ENCODE peak calls at places on chromosomes 2 and 18, in four cellular contexts. K is Peyer's patch, V is tibial artery, B is heart left ventricle. R is an unnamed sample.

GRCh38 chr2:206392118-206392517 is 51.2 kb upstream of the ADAM23 start:
- DNase-seq in K (peak), V (no peak), B (no peak), R (peak)

GRCh38 chr2:42457011-42457410 is 36.8 kb downstream of the KCNG3 start:
- DNase-seq in K (no peak), V (no peak), B (no peak), R (no peak)

GRCh38 chr18:13159579-13159978 is 59.0 kb upstream of the LDLRAD4 start:
- DNase-seq in K (no peak), V (no peak), B (no peak), R (peak)

GRCh38 chr2:20449501-20450200 is 2.8 kb downstream of the RHOB start:
- DNase-seq in K (peak), V (peak), B (no peak), R (no peak)

GRCh38 chr18:46071894-46072867 is at the start of gene PSTPIP2:
- DNase-seq in K (peak), V (peak), B (peak), R (peak)

GRCh38 chr18:46253498-46253897 is 149.3 kb downstream of the HAUS1 start:
- DNase-seq in K (no peak), V (no peak), B (no peak), R (no peak)

GRCh38 chr18:36419913-36420531 is 122.5 kb downstream of the FHOD3 start:
- DNase-seq in K (no peak), V (no peak), B (no peak), R (no peak)

GRCh38 chr2:96427917-96428316 is 77.2 kb downstream of the NEURL3 start:
- DNase-seq in K (no peak), V (no peak), B (no peak), R (no peak)

GRCh38 chr2:219296142-219296541 is 13.1 kb downstream of the PTPRN start:
- DNase-seq in K (no peak), V (no peak), B (no peak), R (no peak)

GRCh38 chr18:68542818-68543217 is 172.1 kb downstream of the TMX3 start:
- DNase-seq in K (no peak), V (no peak), B (no peak), R (no peak)

GRCh38 chr2:203623104-203623503 is 83.3 kb upstream of the CD28 start:
- DNase-seq in K (no peak), V (no peak), B (no peak), R (no peak)

GRCh38 chr2:9095690-9096089 is 92.2 kb upstream of the MBOAT2 start:
- DNase-seq in K (peak), V (peak), B (peak), R (no peak)
- TF ChIP-seq CTCF in K (no peak), V (no peak), B (peak), R (no peak)

GRCh38 chr2:11117776-11118175 is 37.5 kb upstream of the SLC66A3 start:
- DNase-seq in K (no peak), V (no peak), B (no peak), R (no peak)

GRCh38 chr2:11112870-11113428 is 42.3 kb upstream of the SLC66A3 start:
- DNase-seq in K (peak), V (no peak), B (no peak), R (no peak)

GRCh38 chr2:11109002-11109401 is 46.3 kb upstream of the SLC66A3 start:
- DNase-seq in K (no peak), V (no peak), B (no peak), R (no peak)

DNA sequence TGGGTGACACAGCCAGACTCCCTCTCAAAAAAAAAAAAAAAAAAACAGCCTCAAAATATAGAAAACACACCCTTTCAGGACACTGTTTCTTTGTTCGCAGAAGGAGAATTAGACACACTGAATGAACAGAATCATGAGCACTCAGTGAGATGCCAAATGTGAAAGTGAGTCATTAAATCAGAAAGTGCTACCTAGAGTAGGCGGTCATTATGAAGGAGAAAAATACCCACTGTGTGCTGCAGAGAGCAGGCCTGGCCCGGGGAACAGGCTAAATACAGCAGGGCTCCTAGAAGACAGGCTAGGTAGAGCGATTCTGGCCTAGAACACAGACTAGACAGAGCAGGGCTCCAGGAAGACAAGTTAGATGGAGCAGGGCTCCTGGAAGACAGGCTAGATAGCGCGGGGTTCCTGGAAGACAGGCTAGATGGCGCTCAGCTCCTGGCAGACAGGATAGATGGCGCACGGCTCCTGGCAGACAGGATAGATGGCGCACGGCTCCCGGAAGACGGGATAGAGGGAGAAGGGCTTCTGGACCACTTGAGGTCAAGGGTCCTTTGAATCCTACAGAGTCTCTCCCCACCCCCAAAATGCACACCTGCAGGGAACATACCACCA is 43.3 kb upstream of the SLC66A3 start:
- DNase-seq in K (peak), V (peak), B (no peak), R (no peak)
- TF ChIP-seq CTCF in K (no peak), V (no peak), B (no peak), R (no peak)

GRCh38 chr18:33440384-33441043 is at the start of gene CCDC178:
- DNase-seq in K (no peak), V (no peak), B (peak), R (peak)

GRCh38 chr18:33444699-33445098 is 4.2 kb upstream of the CCDC178 start:
- DNase-seq in K (no peak), V (no peak), B (no peak), R (no peak)

DNA sequence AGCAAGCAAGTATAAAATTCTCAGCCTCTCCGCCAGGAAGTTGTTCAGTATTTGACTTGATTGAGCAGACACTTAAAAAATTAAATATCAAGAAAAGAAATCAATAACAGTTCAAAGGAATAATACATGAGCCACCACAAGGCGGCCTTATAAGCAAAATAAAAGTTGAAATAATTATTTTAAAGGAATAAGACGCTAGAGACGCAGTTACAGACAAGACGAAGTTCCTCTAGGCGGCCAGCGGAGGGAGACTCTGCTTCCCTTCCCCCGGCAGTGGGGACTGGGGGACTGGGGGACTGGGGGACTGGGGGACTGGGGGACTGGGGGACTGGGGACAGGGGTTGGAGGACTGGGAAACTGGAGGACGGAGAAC is 524 bp downstream of the CCDC178 start:
- DNase-seq in K (no peak), V (no peak), B (peak), R (peak)
- TF ChIP-seq CTCF in K (no peak), V (peak), B (peak), R (peak)

GRCh38 chr2:165144315-165144714 is 59.5 kb downstream of the SCN3A start:
- DNase-seq in K (no peak), V (no peak), B (no peak), R (no peak)

GRCh38 chr2:165147201-165148045 is 56.4 kb downstream of the SCN3A start:
- DNase-seq in K (no peak), V (no peak), B (no peak), R (no peak)

GRCh38 chr2:165141601-165142000 is 62.2 kb downstream of the SCN3A start:
- DNase-seq in K (no peak), V (no peak), B (no peak), R (no peak)
- TF ChIP-seq CTCF in K (no peak), V (no peak), B (no peak), R (no peak)

GRCh38 chr2:43539436-43539835 is 56.4 kb downstream of the THADA start:
- DNase-seq in K (no peak), V (no peak), B (no peak), R (no peak)

GRCh38 chr2:43538034-43538670 is 57.7 kb downstream of the THADA start:
- DNase-seq in K (no peak), V (no peak), B (no peak), R (no peak)

GRCh38 chr2:43541165-43541564 is 54.7 kb downstream of the THADA start:
- DNase-seq in K (no peak), V (no peak), B (no peak), R (no peak)

GRCh38 chr2:43539991-43540860 is 55.6 kb downstream of the THADA start:
- DNase-seq in K (peak), V (peak), B (peak), R (no peak)

GRCh38 chr2:43542285-43542933 is 53.4 kb downstream of the THADA start:
- DNase-seq in K (no peak), V (no peak), B (no peak), R (peak)
- TF ChIP-seq CTCF in K (peak), V (peak), B (peak), R (no peak)

GRCh38 chr2:138329591-138329990 is 172.0 kb upstream of the SPOPL start:
- DNase-seq in K (no peak), V (no peak), B (no peak), R (no peak)
- TF ChIP-seq CTCF in K (no peak), V (no peak), B (no peak), R (no peak)

GRCh38 chr18:74460825-74461224 is 3.7 kb upstream of the DIPK1C start:
- DNase-seq in K (no peak), V (no peak), B (no peak), R (no peak)

GRCh38 chr18:74456409-74457042 is 582 bp downstream of the DIPK1C start:
- DNase-seq in K (no peak), V (peak), B (no peak), R (no peak)

GRCh38 chr18:74457743-74458465 is 796 bp upstream of the DIPK1C start:
- DNase-seq in K (no peak), V (peak), B (peak), R (no peak)

GRCh38 chr18:74457043-74457742 is at the start of gene DIPK1C:
- DNase-seq in K (no peak), V (no peak), B (peak), R (no peak)

GRCh38 chr18:74459877-74460276 is 2.8 kb upstream of the DIPK1C start:
- DNase-seq in K (no peak), V (no peak), B (no peak), R (no peak)
- TF ChIP-seq CTCF in K (no peak), V (no peak), B (peak), R (no peak)

GRCh38 chr18:32373505-32373904 is 97.2 kb downstream of the GAREM1 start:
- DNase-seq in K (no peak), V (no peak), B (no peak), R (no peak)

GRCh38 chr18:32372047-32372380 is 98.7 kb downstream of the GAREM1 start:
- DNase-seq in K (no peak), V (no peak), B (no peak), R (no peak)

GRCh38 chr18:32371384-32371783 is 99.3 kb downstream of the GAREM1 start:
- DNase-seq in K (no peak), V (no peak), B (no peak), R (no peak)

GRCh38 chr18:32372381-32373061 is 98.2 kb downstream of the GAREM1 start:
- DNase-seq in K (peak), V (no peak), B (no peak), R (no peak)

GRCh38 chr18:32373995-32374394 is 96.7 kb downstream of the GAREM1 start:
- DNase-seq in K (peak), V (no peak), B (no peak), R (no peak)
- TF ChIP-seq CTCF in K (no peak), V (no peak), B (no peak), R (no peak)

DNA sequence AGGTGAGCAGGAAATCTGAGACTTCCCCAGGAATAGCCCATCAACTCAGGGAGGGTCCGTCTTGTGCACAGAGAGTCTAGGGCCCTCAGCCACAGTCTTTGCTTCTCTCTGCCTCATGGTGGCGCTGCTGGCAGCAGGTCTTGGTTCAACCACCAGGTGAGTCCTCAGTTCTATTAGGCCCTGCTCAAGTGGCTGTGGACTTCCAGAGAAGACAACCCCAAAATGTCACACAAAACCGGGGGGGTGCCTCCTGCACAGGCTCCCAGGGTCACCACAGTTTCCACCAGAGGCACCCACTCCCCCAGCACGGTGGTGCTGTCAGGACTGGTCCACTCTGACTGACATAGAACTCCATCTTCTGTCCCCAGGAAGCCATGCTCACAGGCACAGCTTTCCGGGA is 2.4 kb upstream of the CHRNG start:
- DNase-seq in K (peak), V (no peak), B (peak), R (peak)
- TF ChIP-seq CTCF in K (no peak), V (no peak), B (peak), R (no peak)

GRCh38 chr2:174490032-174490431 is 3.2 kb upstream of the GPR155 start:
- DNase-seq in K (no peak), V (no peak), B (no peak), R (no peak)

GRCh38 chr2:174487536-174488162 is 820 bp upstream of the GPR155 start:
- DNase-seq in K (no peak), V (no peak), B (no peak), R (no peak)

GRCh38 chr2:174484573-174484972 is 2.3 kb downstream of the GPR155 start:
- DNase-seq in K (no peak), V (no peak), B (no peak), R (no peak)

GRCh38 chr2:174485763-174486613 is 841 bp downstream of the GPR155 start:
- DNase-seq in K (peak), V (no peak), B (peak), R (peak)

GRCh38 chr2:174486614-174487535 is at the start of gene GPR155:
- DNase-seq in K (peak), V (peak), B (peak), R (peak)
- TF ChIP-seq CTCF in K (no peak), V (no peak), B (peak), R (no peak)